ENCODE peak calls at places on chromosomes 6 and 20, in ten cellular contexts. N, D, B, F, X, H, Q, J, L and V are unnamed samples.

GRCh38 chr6:54579011-54579410 is 267.6 kb upstream of the FAM83B start:
- DNase-seq in N (peak; percentile 20), B (peak; percentile 1), F (no peak), X (no peak), D (no peak), Q (no peak), J (no peak), H (no peak), L (no peak), V (no peak)

GRCh38 chr6:36387440-36388303 is at the start of gene ETV7:
- DNase-seq in X (peak; percentile 10), H (no peak), Q (no peak), D (peak; percentile 48), N (peak; percentile 57), F (no peak), L (no peak), B (no peak), J (no peak), V (peak; percentile 53)

GRCh38 chr6:108966236-108966635 is 118.0 kb downstream of the ARMC2 start:
- DNase-seq in L (no peak), X (no peak), J (no peak), H (no peak), B (no peak), D (no peak), N (no peak), F (no peak), Q (no peak), V (no peak)

GRCh38 chr6:33790306-33790855 is 1.5 kb upstream of the LEMD2 start:
- DNase-seq in H (no peak), L (no peak), N (no peak), J (no peak), B (no peak), X (no peak), Q (no peak), F (no peak), D (peak; percentile 14), V (no peak)

GRCh38 chr6:35311390-35312075 is 13.9 kb downstream of the DEF6 start:
- DNase-seq in B (no peak), L (no peak), Q (no peak), D (no peak), F (no peak), X (no peak), H (no peak), N (no peak), J (no peak), V (no peak)

GRCh38 chr6:51868591-51869355 is 218.6 kb downstream of the PKHD1 start:
- DNase-seq in Q (no peak), F (no peak), B (no peak), J (no peak), D (no peak), X (no peak), H (no peak), N (no peak), L (no peak), V (peak; percentile 8)

GRCh38 chr6:134455319-134455718 is 137.4 kb upstream of the SGK1 start:
- DNase-seq in F (no peak), N (no peak), X (no peak), D (no peak), B (no peak), L (no peak), Q (no peak), J (no peak), H (no peak), V (no peak)

GRCh38 chr6:96110878-96111277 is 95.1 kb downstream of the FUT9 start:
- DNase-seq in N (no peak), J (no peak), H (no peak), F (no peak), L (no peak), X (no peak), B (no peak), Q (no peak), D (no peak), V (no peak)

GRCh38 chr6:43990627-43991619 is 136.3 kb downstream of the MRPL14 start:
- DNase-seq in B (no peak), X (no peak), L (no peak), H (no peak), Q (no peak), N (no peak), D (peak; percentile 45), F (no peak), J (no peak), V (no peak)

GRCh38 chr20:34720266-34720665 is 16.1 kb downstream of the TP53INP2 start:
- DNase-seq in B (no peak), H (no peak), L (no peak), X (no peak), J (no peak), D (no peak), N (no peak), F (no peak), Q (no peak), V (no peak)

GRCh38 chr6:19873031-19873430 is 35.9 kb downstream of the ID4 start:
- DNase-seq in H (no peak), J (no peak), N (peak; percentile 16), D (no peak), L (no peak), B (no peak), F (no peak), Q (no peak), X (no peak), V (no peak)

GRCh38 chr6:89794324-89794723 is 25.3 kb downstream of the MDN1 start:
- DNase-seq in F (no peak), N (no peak), B (no peak), L (no peak), X (no peak), J (no peak), Q (no peak), H (no peak), D (no peak), V (no peak)

GRCh38 chr6:9138856-9139426 is 703.6 kb upstream of the SLC35B3 start:
- DNase-seq in B (no peak), H (peak; percentile 0), L (no peak), J (no peak), X (no peak), Q (no peak), D (no peak), N (no peak), F (no peak), V (no peak)

GRCh38 chr6:82783587-82784253 is 281.9 kb downstream of the UBE3D start:
- DNase-seq in J (no peak), Q (no peak), X (no peak), D (no peak), B (no peak), F (no peak), H (peak; percentile 6), L (peak; percentile 2), N (peak; percentile 60), V (no peak)

GRCh38 chr6:73515204-73516101 is 5.4 kb downstream of the EEF1A1 start:
- DNase-seq in L (peak; percentile 22), H (peak; percentile 37), J (no peak), F (peak; percentile 59), X (no peak), Q (no peak), D (no peak), N (no peak), B (no peak), V (no peak)

GRCh38 chr6:35757461-35758123 is 18.8 kb upstream of the CLPSL2 start:
- DNase-seq in N (peak; percentile 55), B (peak; percentile 33), H (no peak), D (no peak), F (no peak), J (no peak), L (no peak), X (no peak), Q (no peak), V (no peak)

GRCh38 chr6:125832396-125832795 is 41.6 kb downstream of the NCOA7 start:
- DNase-seq in L (no peak), Q (no peak), N (no peak), D (no peak), J (no peak), H (no peak), F (no peak), B (no peak), X (no peak), V (no peak)

GRCh38 chr6:118768904-118769325 is 117.5 kb upstream of the CEP85L start:
- DNase-seq in N (no peak), L (no peak), D (no peak), Q (no peak), F (no peak), J (no peak), H (no peak), X (peak; percentile 4), B (no peak), V (no peak)

GRCh38 chr20:5835234-5835845 is 85.1 kb downstream of the SHLD1 start:
- DNase-seq in J (peak; percentile 22), Q (no peak), N (no peak), F (peak; percentile 51), L (no peak), D (no peak), X (no peak), H (no peak), B (no peak), V (peak; percentile 61)

GRCh38 chr6:144675231-144675861 is 390.2 kb downstream of the UTRN start:
- DNase-seq in J (no peak), L (no peak), B (no peak), H (no peak), D (no peak), F (no peak), X (no peak), Q (no peak), N (no peak), V (no peak)

GRCh38 chr6:147530132-147531060 is 21.9 kb downstream of the SAMD5 start:
- DNase-seq in H (no peak), D (no peak), Q (no peak), L (no peak), B (no peak), N (no peak), F (no peak), J (no peak), X (no peak), V (no peak)

GRCh38 chr20:8693709-8694108 is 375.2 kb upstream of the PLCB4 start:
- DNase-seq in L (no peak), X (no peak), B (no peak), H (no peak), J (no peak), Q (peak; percentile 7), F (no peak), D (no peak), N (no peak), V (peak; percentile 3)

GRCh38 chr6:29725981-29726380 is 2.7 kb downstream of the HLA-F start:
- DNase-seq in D (no peak), H (no peak), B (no peak), F (no peak), L (no peak), N (no peak), Q (no peak), J (no peak), X (no peak), V (no peak)

GRCh38 chr20:63561624-63562396 is 7.9 kb downstream of the FNDC11 start:
- DNase-seq in D (no peak), Q (no peak), X (no peak), B (no peak), L (no peak), J (no peak), N (no peak), F (no peak), H (no peak), V (no peak)

GRCh38 chr6:63862486-63863198 is 227.0 kb downstream of the PHF3 start:
- DNase-seq in N (no peak), H (no peak), L (no peak), D (no peak), Q (no peak), B (no peak), J (no peak), X (no peak), F (no peak), V (no peak)

GRCh38 chr6:149235130-149235561 is 82.4 kb upstream of the TAB2 start:
- DNase-seq in B (no peak), D (no peak), H (peak; percentile 78), N (no peak), X (no peak), F (no peak), J (no peak), L (no peak), Q (peak; percentile 22), V (peak; percentile 45)

GRCh38 chr6:92701425-92702096 is 717.8 kb downstream of the EPHA7 start:
- DNase-seq in J (no peak), D (no peak), N (no peak), H (no peak), B (no peak), X (no peak), Q (no peak), F (no peak), L (no peak), V (no peak)

GRCh38 chr20:40807094-40807623 is 118.1 kb upstream of the MAFB start:
- DNase-seq in D (no peak), B (no peak), L (no peak), X (no peak), J (no peak), F (no peak), Q (no peak), N (no peak), H (no peak), V (no peak)